ENCODE peak calls at places on chromosomes 7 and 10, in four cellular contexts. V, D, P and H are unnamed samples.

GRCh38 chr7:92806496-92806895 is 29.9 kb downstream of the CDK6 start:
- DNase-seq in V (no peak), D (no peak), P (no peak), H (no peak)

GRCh38 chr7:12102101-12102500 is 109.0 kb upstream of the TMEM106B start:
- DNase-seq in V (no peak), D (no peak), P (no peak), H (no peak)

GRCh38 chr10:3071405-3072198 is 4.3 kb downstream of the PFKP start:
- DNase-seq in V (no peak), D (no peak), P (no peak), H (no peak)

GRCh38 chr7:78161781-78162180 is 363.2 kb downstream of the PHTF2 start:
- DNase-seq in V (no peak), D (no peak), P (no peak), H (no peak)

GRCh38 chr7:66033471-66034385 is 41.9 kb upstream of the ASL start:
- DNase-seq in V (no peak), D (no peak), P (no peak), H (no peak)

GRCh38 chr7:322111-322671 is 32.2 kb downstream of the FOXL3 start:
- DNase-seq in V (peak), D (peak), P (peak), H (peak)

GRCh38 chr10:103911021-103911459 is 6.9 kb downstream of the STN1 start:
- DNase-seq in V (peak), D (peak), P (no peak), H (peak)

GRCh38 chr7:65225422-65226006 is 148.1 kb upstream of the ZNF92 start:
- DNase-seq in V (no peak), D (no peak), P (no peak), H (no peak)

GRCh38 chr7:98294798-98295382 is 13.4 kb downstream of the BRI3 start:
- DNase-seq in V (no peak), D (no peak), P (no peak), H (no peak)

GRCh38 chr7:96407427-96407826 is 85.5 kb upstream of the SLC25A13 start:
- DNase-seq in V (no peak), D (no peak), P (no peak), H (no peak)

GRCh38 chr10:104447331-104447730 is 93.7 kb downstream of the CFAP58 start:
- DNase-seq in V (no peak), D (no peak), P (peak), H (no peak)

GRCh38 chr10:101767966-101768790 is 7.7 kb downstream of the FGF8 start:
- DNase-seq in V (no peak), D (no peak), P (no peak), H (no peak)

GRCh38 chr7:93043393-93043985 is 74.3 kb downstream of the SAMD9 start:
- DNase-seq in V (no peak), D (no peak), P (peak), H (no peak)

GRCh38 chr10:80168679-80169380 is 36.3 kb downstream of the PLAC9 start:
- DNase-seq in V (no peak), D (peak), P (no peak), H (no peak)

GRCh38 chr10:118850418-118851061 is 95.8 kb upstream of the CACUL1 start:
- DNase-seq in V (peak), D (peak), P (peak), H (peak)

GRCh38 chr7:124959676-124960075 is 30.1 kb upstream of the POT1 start:
- DNase-seq in V (no peak), D (no peak), P (no peak), H (no peak)

GRCh38 chr10:92290076-92290836 is 622 bp downstream of the CPEB3 start:
- DNase-seq in V (no peak), D (peak), P (peak), H (no peak)

GRCh38 chr10:90199098-90199497 is 497.7 kb downstream of the KIF20B start:
- DNase-seq in V (no peak), D (no peak), P (no peak), H (no peak)

GRCh38 chr7:51827641-51828040 is 511.0 kb upstream of the COBL start:
- DNase-seq in V (no peak), D (no peak), P (no peak), H (no peak)

GRCh38 chr10:78178397-78178796 is 144.7 kb downstream of the RPS24 start:
- DNase-seq in V (no peak), D (no peak), P (no peak), H (no peak)

GRCh38 chr10:118778727-118779126 is 24.0 kb upstream of the CACUL1 start:
- DNase-seq in V (no peak), D (no peak), P (no peak), H (no peak)

GRCh38 chr7:91632948-91633519 is 247.5 kb downstream of the MTERF1 start:
- DNase-seq in V (no peak), D (no peak), P (no peak), H (no peak)

GRCh38 chr7:38881947-38882684 is 26.9 kb downstream of the VPS41 start:
- DNase-seq in V (no peak), D (no peak), P (no peak), H (no peak)

GRCh38 chr10:60896715-60897114 is 47.3 kb downstream of the RHOBTB1 start:
- DNase-seq in V (no peak), D (no peak), P (peak), H (no peak)

GRCh38 chr7:78368781-78369180 is 570.2 kb downstream of the PHTF2 start:
- DNase-seq in V (no peak), D (no peak), P (no peak), H (no peak)

GRCh38 chr7:99473315-99473596 is 566 bp downstream of the ZNF789 start:
- DNase-seq in V (no peak), D (no peak), P (peak), H (no peak)